ENCODE peak calls at places on chromosomes 7 and 10, in four cellular contexts. T is activated CD4-positive, alpha-beta memory T cell treated with anti-CD3 and anti-CD28 coated beads for 36 hours; J is lower lobe of right lung; V is NCI-H82. Y is an unnamed sample.
A peak's percentile ranks its signal among the peaks of the same experiment; 100 is the strongest.

GRCh38 chr7:4386190-4386589 is 295.9 kb upstream of the FOXK1 start:
- DNase-seq in V (no peak), J (no peak), T (no peak), Y (no peak)

GRCh38 chr10:13724484-13724883 is 137.7 kb downstream of the PRPF18 start:
- DNase-seq in T (no peak), J (no peak), V (no peak), Y (no peak)

GRCh38 chr10:70458329-70459060 is 17.0 kb upstream of the NODAL start:
- DNase-seq in T (peak; percentile 66), J (peak; percentile 78), V (peak; percentile 65), Y (peak; percentile 40)

GRCh38 chr10:103564799-103565365 is 71.4 kb downstream of the NEURL1 start:
- DNase-seq in V (peak; percentile 53), J (no peak), T (peak; percentile 74), Y (peak; percentile 54)

GRCh38 chr7:45161842-45162241 is 4.3 kb downstream of the RAMP3 start:
- DNase-seq in T (no peak), J (peak; percentile 32), V (no peak), Y (no peak)

GRCh38 chr10:109343293-109343692 is 580.0 kb downstream of the XPNPEP1 start:
- DNase-seq in V (no peak), J (no peak), T (no peak), Y (no peak)

GRCh38 chr7:80711521-80711920 is 73.1 kb downstream of the CD36 start:
- DNase-seq in T (no peak), J (no peak), V (no peak), Y (no peak)

GRCh38 chr7:22420973-22421635 is 64.2 kb upstream of the RAPGEF5 start:
- DNase-seq in T (no peak), V (no peak), J (no peak), Y (no peak)

GRCh38 chr10:71888623-71889387 is 37.8 kb upstream of the PSAP start:
- DNase-seq in J (peak; percentile 92), V (peak; percentile 72), T (peak; percentile 70), Y (peak; percentile 84)

GRCh38 chr7:73436031-73436929 is 2.7 kb downstream of the FZD9 start:
- DNase-seq in J (no peak), T (no peak), V (peak; percentile 56), Y (no peak)

GRCh38 chr10:56722912-56723311 is 361.9 kb upstream of the ZWINT start:
- DNase-seq in V (no peak), J (no peak), T (no peak), Y (no peak)

GRCh38 chr10:91552260-91552659 is 80.6 kb downstream of the PPP1R3C start:
- DNase-seq in J (no peak), T (no peak), V (no peak), Y (no peak)

GRCh38 chr10:7571992-7572391 is 94.8 kb downstream of the ITIH5 start:
- DNase-seq in J (no peak), T (no peak), V (no peak), Y (no peak)

GRCh38 chr10:86962981-86963310 is 4.5 kb downstream of the SNCG start:
- DNase-seq in J (no peak), V (no peak), T (no peak), Y (no peak)

GRCh38 chr7:112584290-112584689 is 103.5 kb downstream of the LSMEM1 start:
- DNase-seq in V (no peak), T (no peak), J (no peak), Y (no peak)

GRCh38 chr7:39535064-39535463 is 31.1 kb upstream of the YAE1 start:
- DNase-seq in J (no peak), T (no peak), V (no peak), Y (no peak)

GRCh38 chr10:100811752-100812750 is 66.7 kb downstream of the PAX2 start:
- DNase-seq in V (no peak), J (no peak), T (no peak), Y (no peak)

GRCh38 chr10:42753507-42754154 is 29.0 kb upstream of the BMS1 start:
- DNase-seq in T (no peak), V (peak; percentile 23), J (peak; percentile 51), Y (peak; percentile 20)

GRCh38 chr7:134832367-134832766 is 52.9 kb downstream of the CALD1 start:
- DNase-seq in T (no peak), V (no peak), J (no peak), Y (no peak)

GRCh38 chr7:73778801-73779389 is 8.8 kb upstream of the CLDN3 start:
- DNase-seq in T (no peak), J (no peak), V (no peak), Y (no peak)

GRCh38 chr7:73885975-73886798 is 25.2 kb downstream of the TMEM270 start:
- DNase-seq in V (no peak), J (no peak), T (no peak), Y (no peak)

GRCh38 chr7:75991531-75992082 is 2.8 kb downstream of the TMEM120A start:
- DNase-seq in J (peak; percentile 10), V (no peak), T (no peak), Y (peak; percentile 19)

GRCh38 chr7:103094102-103094501 is 19.2 kb downstream of the ARMC10 start:
- DNase-seq in V (no peak), T (no peak), J (no peak), Y (no peak)

GRCh38 chr10:10564081-10564480 is 453.6 kb upstream of the CELF2 start:
- DNase-seq in J (no peak), T (no peak), V (no peak), Y (no peak)

GRCh38 chr10:70500812-70501301 is 22.3 kb downstream of the PALD1 start:
- DNase-seq in T (no peak), V (no peak), J (no peak), Y (no peak)

GRCh38 chr10:110898391-110898790 is 20.6 kb downstream of the BBIP1 start:
- DNase-seq in V (no peak), T (no peak), J (no peak), Y (no peak)

GRCh38 chr10:70125918-70126590 is 6.6 kb downstream of the AIFM2 start:
- DNase-seq in V (no peak), J (no peak), T (no peak), Y (no peak)

GRCh38 chr10:122419890-122420623 is 34.4 kb upstream of the ARMS2 start:
- DNase-seq in V (no peak), T (no peak), J (no peak), Y (no peak)

GRCh38 chr7:33905389-33906032 is at the start of gene BMPER:
- DNase-seq in T (peak; percentile 35), V (peak; percentile 57), J (peak; percentile 45), Y (peak; percentile 28)

GRCh38 chr7:155374276-155375252 is 76.9 kb downstream of the INSIG1 start:
- DNase-seq in J (no peak), V (no peak), T (no peak), Y (no peak)

GRCh38 chr7:117186631-117187030 is 136.2 kb downstream of the WNT2 start:
- DNase-seq in V (no peak), T (no peak), J (no peak), Y (no peak)

GRCh38 chr10:69769395-69769989 is 32.2 kb upstream of the COL13A1 start:
- DNase-seq in V (no peak), T (no peak), J (no peak), Y (no peak)

GRCh38 chr7:71482284-71482683 is 350.3 kb downstream of the GALNT17 start:
- DNase-seq in J (peak; percentile 58), V (no peak), T (no peak), Y (no peak)

GRCh38 chr10:63197304-63198092 is 64.4 kb downstream of the NRBF2 start:
- DNase-seq in T (no peak), J (no peak), V (no peak), Y (no peak)

GRCh38 chr10:74208081-74208480 is 57.1 kb downstream of the ADK start:
- DNase-seq in V (no peak), T (no peak), J (no peak), Y (no peak)

GRCh38 chr7:138208864-138209263 is 132.6 kb downstream of the AKR1D1 start:
- DNase-seq in V (no peak), J (no peak), T (no peak), Y (no peak)

GRCh38 chr10:132522521-132523411 is 14.8 kb upstream of the INPP5A start:
- DNase-seq in T (no peak), V (no peak), J (peak; percentile 34), Y (no peak)

GRCh38 chr10:124508070-124508667 is 46.5 kb downstream of the LHPP start:
- DNase-seq in J (no peak), T (no peak), V (no peak), Y (no peak)

GRCh38 chr10:45488365-45488764 is 114.3 kb downstream of the ALOX5 start:
- DNase-seq in V (no peak), J (no peak), T (no peak), Y (no peak)

GRCh38 chr10:62769574-62770242 is 34.8 kb upstream of the ADO start:
- DNase-seq in V (peak; percentile 1), T (peak; percentile 28), J (no peak), Y (no peak)

Y was measured in activated naive CD4-positive, alpha-beta T cell treated with anti-CD3 and anti-CD28 coated beads, Interleukin-2, amount 10 ng/mL, durations not matched to agents 7 days and 5 days.